ENCODE peak calls at places on chromosomes 2 and 18, in five cellular contexts. One of them, this sample, is unnamed.

GRCh38 chr18:57077786-57078552 is 68.9 kb upstream of the BOD1L2 start:
- DNase-seq in sigmoid colon: no peak
- DNase-seq in stomach: no peak
- DNase-seq in HL-60: peak
- DNase-seq in K562: no peak
- DNase-seq in this sample: no peak

GRCh38 chr18:21444465-21445023 is 156.0 kb downstream of the ESCO1 start:
- DNase-seq in sigmoid colon: no peak
- DNase-seq in HL-60: peak
- DNase-seq in K562: peak
- DNase-seq in stomach: no peak
- DNase-seq in this sample: peak

GRCh38 chr2:183105402-183106134 is 18.7 kb upstream of the NUP35 start:
- DNase-seq in HL-60: no peak
- DNase-seq in sigmoid colon: no peak
- DNase-seq in stomach: no peak
- DNase-seq in K562: no peak
- DNase-seq in this sample: no peak

GRCh38 chr2:102597788-102598187 is 21.6 kb upstream of the SLC9A2 start:
- DNase-seq in K562: no peak
- DNase-seq in HL-60: no peak
- DNase-seq in sigmoid colon: no peak
- DNase-seq in stomach: no peak
- DNase-seq in this sample: peak

GRCh38 chr2:20439193-20439475 is 7.7 kb upstream of the RHOB start:
- DNase-seq in K562: no peak
- DNase-seq in stomach: peak
- DNase-seq in HL-60: no peak
- DNase-seq in sigmoid colon: peak
- DNase-seq in this sample: no peak

GRCh38 chr2:32272279-32272678 is 5.4 kb upstream of the YIPF4 start:
- DNase-seq in HL-60: no peak
- DNase-seq in K562: no peak
- DNase-seq in stomach: no peak
- DNase-seq in sigmoid colon: no peak
- DNase-seq in this sample: no peak

GRCh38 chr2:12456293-12457151 is 260.2 kb upstream of the TRIB2 start:
- DNase-seq in sigmoid colon: peak
- DNase-seq in K562: peak
- DNase-seq in stomach: peak
- DNase-seq in HL-60: peak
- DNase-seq in this sample: peak

GRCh38 chr2:207122914-207123744 is 42.6 kb downstream of the KLF7 start:
- DNase-seq in sigmoid colon: no peak
- DNase-seq in stomach: no peak
- DNase-seq in K562: no peak
- DNase-seq in HL-60: no peak
- DNase-seq in this sample: peak

GRCh38 chr2:205245652-205246051 is 436.6 kb upstream of the NRP2 start:
- DNase-seq in HL-60: no peak
- DNase-seq in stomach: no peak
- DNase-seq in K562: no peak
- DNase-seq in sigmoid colon: no peak
- DNase-seq in this sample: no peak

GRCh38 chr2:113005030-113005509 is at the start of gene IL36A:
- DNase-seq in K562: no peak
- DNase-seq in stomach: no peak
- DNase-seq in HL-60: no peak
- DNase-seq in sigmoid colon: no peak
- DNase-seq in this sample: no peak

GRCh38 chr2:20071397-20072383 is 20.3 kb upstream of the LAPTM4A start:
- DNase-seq in stomach: no peak
- DNase-seq in HL-60: no peak
- DNase-seq in K562: no peak
- DNase-seq in sigmoid colon: peak
- DNase-seq in this sample: peak

GRCh38 chr2:235675678-235676535 is 182.1 kb downstream of the AGAP1 start:
- DNase-seq in HL-60: no peak
- DNase-seq in K562: no peak
- DNase-seq in stomach: no peak
- DNase-seq in sigmoid colon: no peak
- DNase-seq in this sample: no peak

GRCh38 chr2:20684581-20685063 is 17.7 kb downstream of the GDF7 start:
- DNase-seq in HL-60: no peak
- DNase-seq in sigmoid colon: no peak
- DNase-seq in stomach: no peak
- DNase-seq in K562: no peak
- DNase-seq in this sample: no peak

GRCh38 chr2:7745369-7745768 is 828.2 kb downstream of the RNF144A start:
- DNase-seq in K562: no peak
- DNase-seq in sigmoid colon: no peak
- DNase-seq in HL-60: no peak
- DNase-seq in stomach: no peak
- DNase-seq in this sample: no peak

GRCh38 chr2:53317863-53318262 is 449.7 kb upstream of the CHAC2 start:
- DNase-seq in stomach: no peak
- DNase-seq in K562: no peak
- DNase-seq in HL-60: no peak
- DNase-seq in sigmoid colon: no peak
- DNase-seq in this sample: no peak

GRCh38 chr2:170313636-170314348 is 135.8 kb downstream of the MYO3B start:
- DNase-seq in sigmoid colon: no peak
- DNase-seq in HL-60: no peak
- DNase-seq in K562: no peak
- DNase-seq in stomach: no peak
- DNase-seq in this sample: no peak

GRCh38 chr2:196801986-196802385 is 2.5 kb upstream of the GTF3C3 start:
- DNase-seq in K562: no peak
- DNase-seq in stomach: no peak
- DNase-seq in HL-60: no peak
- DNase-seq in sigmoid colon: no peak
- DNase-seq in this sample: no peak

GRCh38 chr2:45578056-45578843 is 32.8 kb downstream of the SRBD1 start:
- DNase-seq in K562: peak
- DNase-seq in HL-60: peak
- DNase-seq in sigmoid colon: no peak
- DNase-seq in stomach: no peak
- DNase-seq in this sample: peak

GRCh38 chr2:203873921-203874631 is 6.5 kb downstream of the CTLA4 start:
- DNase-seq in sigmoid colon: no peak
- DNase-seq in stomach: no peak
- DNase-seq in HL-60: no peak
- DNase-seq in K562: no peak
- DNase-seq in this sample: peak

GRCh38 chr18:34592961-34593382 is 117.1 kb upstream of the DTNA start:
- DNase-seq in HL-60: no peak
- DNase-seq in sigmoid colon: peak
- DNase-seq in stomach: peak
- DNase-seq in K562: no peak
- DNase-seq in this sample: peak

GRCh38 chr2:58434692-58435091 is 193.6 kb upstream of the FANCL start:
- DNase-seq in K562: no peak
- DNase-seq in HL-60: no peak
- DNase-seq in sigmoid colon: no peak
- DNase-seq in stomach: no peak
- DNase-seq in this sample: no peak

GRCh38 chr18:3281456-3282400 is 19.8 kb downstream of the MYL12B start:
- DNase-seq in HL-60: peak
- DNase-seq in stomach: no peak
- DNase-seq in K562: peak
- DNase-seq in sigmoid colon: no peak
- DNase-seq in this sample: peak

GRCh38 chr18:8623549-8624106 is 14.4 kb downstream of the RAB12 start:
- DNase-seq in sigmoid colon: no peak
- DNase-seq in K562: no peak
- DNase-seq in stomach: no peak
- DNase-seq in HL-60: peak
- DNase-seq in this sample: no peak

GRCh38 chr2:205758498-205758897 is 76.2 kb downstream of the NRP2 start:
- DNase-seq in HL-60: no peak
- DNase-seq in sigmoid colon: no peak
- DNase-seq in K562: no peak
- DNase-seq in stomach: no peak
- DNase-seq in this sample: no peak

GRCh38 chr2:205461169-205461568 is 221.1 kb upstream of the NRP2 start:
- DNase-seq in K562: no peak
- DNase-seq in sigmoid colon: no peak
- DNase-seq in HL-60: no peak
- DNase-seq in stomach: no peak
- DNase-seq in this sample: no peak

GRCh38 chr2:128217671-128218070 is 101.0 kb downstream of the HS6ST1 start:
- DNase-seq in stomach: no peak
- DNase-seq in sigmoid colon: no peak
- DNase-seq in K562: no peak
- DNase-seq in HL-60: peak
- DNase-seq in this sample: no peak

GRCh38 chr2:8049851-8050571 is 631.8 kb upstream of the ID2 start:
- DNase-seq in K562: no peak
- DNase-seq in stomach: no peak
- DNase-seq in sigmoid colon: no peak
- DNase-seq in HL-60: no peak
- DNase-seq in this sample: no peak

GRCh38 chr2:64797881-64798590 is 144.3 kb upstream of the SERTAD2 start:
- DNase-seq in HL-60: no peak
- DNase-seq in stomach: peak
- DNase-seq in K562: no peak
- DNase-seq in sigmoid colon: no peak
- DNase-seq in this sample: no peak
- TF ChIP-seq POLR2AphosphoS5 in HL-60: no peak
- TF ChIP-seq POLR2AphosphoS5 in stomach: no peak
- TF ChIP-seq POLR2AphosphoS5 in K562: no peak
- TF ChIP-seq POLR2AphosphoS5 in sigmoid colon: no peak
- TF ChIP-seq POLR2AphosphoS5 in this sample: no peak

GRCh38 chr2:43152711-43153627 is 73.4 kb downstream of the ZFP36L2 start:
- DNase-seq in K562: no peak
- DNase-seq in HL-60: no peak
- DNase-seq in sigmoid colon: no peak
- DNase-seq in stomach: peak
- DNase-seq in this sample: no peak
- TF ChIP-seq CTCF in K562: no peak
- TF ChIP-seq CTCF in HL-60: no peak
- TF ChIP-seq CTCF in sigmoid colon: no peak
- TF ChIP-seq CTCF in stomach: no peak
- TF ChIP-seq CTCF in this sample: no peak

DNA sequence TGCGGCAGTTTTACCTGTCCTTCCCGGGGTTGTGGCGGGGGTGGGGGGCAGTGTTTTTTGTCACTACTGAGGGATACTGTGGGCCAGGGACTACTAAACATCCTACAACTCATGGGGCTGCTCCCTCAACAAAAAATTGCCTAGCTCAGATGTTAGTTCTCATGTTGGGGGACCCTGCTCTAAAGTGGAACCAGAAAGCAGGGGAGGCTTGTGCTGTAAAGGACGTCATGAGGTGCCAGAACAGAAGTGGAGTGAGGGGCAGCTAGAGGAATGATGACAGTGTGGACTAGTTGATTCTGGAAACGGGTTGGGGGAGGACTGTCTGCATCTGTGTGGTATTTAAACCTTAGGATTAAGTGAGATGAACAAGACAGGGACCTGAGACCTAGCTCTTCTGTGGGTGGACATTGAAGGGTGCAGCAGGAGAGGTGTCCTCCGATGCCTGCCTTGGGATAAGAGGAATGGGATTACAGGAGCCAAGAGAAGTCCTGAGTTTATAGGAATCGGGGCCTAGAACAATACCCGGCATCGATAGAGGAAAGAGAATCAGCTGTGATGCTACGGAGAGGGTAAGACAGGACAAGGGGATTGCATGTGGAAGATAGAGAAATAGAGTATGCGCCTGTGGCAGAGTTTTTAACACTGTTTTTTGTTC is 2.7 kb downstream of the RPL31 start:
- DNase-seq in K562: no peak
- DNase-seq in sigmoid colon: no peak
- DNase-seq in stomach: no peak
- DNase-seq in HL-60: no peak
- DNase-seq in this sample: no peak
- TF ChIP-seq POLR2AphosphoS5 in K562: no peak
- TF ChIP-seq POLR2AphosphoS5 in sigmoid colon: no peak
- TF ChIP-seq POLR2AphosphoS5 in stomach: no peak
- TF ChIP-seq POLR2AphosphoS5 in HL-60: no peak
- TF ChIP-seq POLR2AphosphoS5 in this sample: no peak

DNA sequence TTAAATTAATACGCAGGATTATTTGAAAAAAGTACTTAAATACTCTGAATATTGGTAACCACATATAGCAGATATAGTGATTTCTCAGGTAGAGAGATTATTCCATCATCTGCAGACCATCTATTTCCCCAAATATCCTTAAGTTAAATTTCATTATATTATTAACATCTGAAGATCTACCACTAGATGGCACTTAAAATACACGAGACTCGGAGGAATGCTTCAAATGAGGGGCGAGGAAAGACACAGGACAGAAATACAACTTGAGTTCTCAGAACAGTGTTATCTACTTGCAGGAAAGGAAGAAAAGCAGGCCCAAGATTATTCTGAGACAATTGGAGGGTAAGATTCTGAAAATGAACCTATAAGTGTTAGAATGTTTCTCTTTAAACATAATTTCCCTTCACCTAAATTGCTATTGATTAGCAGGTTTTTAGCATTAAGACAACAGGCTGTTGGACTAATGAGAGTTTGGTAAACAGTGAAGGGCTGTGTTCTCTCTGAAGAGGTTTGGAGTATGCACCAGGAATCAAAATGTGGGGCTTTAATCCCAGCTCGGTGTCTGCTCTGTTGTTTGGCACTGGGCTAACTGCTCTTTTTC is 76.9 kb upstream of the GCFC2 start:
- DNase-seq in sigmoid colon: no peak
- DNase-seq in stomach: no peak
- DNase-seq in HL-60: no peak
- DNase-seq in K562: peak
- DNase-seq in this sample: peak
- TF ChIP-seq CTCF in sigmoid colon: no peak
- TF ChIP-seq CTCF in stomach: no peak
- TF ChIP-seq CTCF in HL-60: no peak
- TF ChIP-seq CTCF in K562: no peak
- TF ChIP-seq CTCF in this sample: peak

DNA sequence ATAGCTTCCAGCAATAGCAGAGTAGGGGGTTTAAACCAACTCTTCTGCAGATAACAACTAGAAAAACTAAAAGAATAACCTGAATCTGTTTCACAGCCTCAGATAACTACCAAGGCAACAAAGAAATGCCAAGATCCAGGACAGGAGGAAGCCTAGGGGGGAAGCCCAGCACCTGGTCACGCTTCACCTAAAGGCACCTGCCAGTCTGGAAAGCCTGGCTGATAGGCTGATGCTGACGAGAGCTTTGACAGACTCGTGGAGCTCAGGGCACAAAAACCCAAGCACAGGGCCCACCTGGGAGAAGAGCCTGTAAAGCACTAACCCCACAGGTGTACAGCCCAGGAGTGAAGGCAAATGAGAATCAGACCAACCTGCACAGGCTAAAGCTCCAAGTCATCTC is 22.6 kb downstream of the EIPR1 start:
- DNase-seq in sigmoid colon: no peak
- DNase-seq in HL-60: no peak
- DNase-seq in K562: no peak
- DNase-seq in stomach: no peak
- DNase-seq in this sample: no peak
- TF ChIP-seq POLR2AphosphoS5 in sigmoid colon: no peak
- TF ChIP-seq POLR2AphosphoS5 in HL-60: no peak
- TF ChIP-seq POLR2AphosphoS5 in K562: no peak
- TF ChIP-seq POLR2AphosphoS5 in stomach: no peak
- TF ChIP-seq POLR2AphosphoS5 in this sample: no peak

GRCh38 chr2:3594493-3595281 is at the start of gene COLEC11:
- DNase-seq in K562: peak
- DNase-seq in stomach: no peak
- DNase-seq in sigmoid colon: no peak
- DNase-seq in HL-60: no peak
- DNase-seq in this sample: peak
- TF ChIP-seq CTCF in K562: peak
- TF ChIP-seq CTCF in stomach: no peak
- TF ChIP-seq CTCF in sigmoid colon: no peak
- TF ChIP-seq CTCF in HL-60: no peak
- TF ChIP-seq CTCF in this sample: peak